ENCODE peak calls at places on chromosomes 5 and 9, in eight cellular contexts. J, H, O, W, S, C, D and N are unnamed samples.

GRCh38 chr5:31937226-31937625 is 236.9 kb downstream of the GOLPH3 start:
- DNase-seq in J (no peak), H (no peak), O (no peak), W (no peak), S (peak; percentile 69), C (no peak), D (no peak), N (no peak)

GRCh38 chr9:37976714-37977477 is 73.0 kb upstream of the SLC25A51 start:
- DNase-seq in J (no peak), H (no peak), O (no peak), W (no peak), S (peak; percentile 75), C (peak; percentile 32), D (peak; percentile 90), N (no peak)

GRCh38 chr5:154384480-154385235 is 61.1 kb upstream of the SAP30L start:
- DNase-seq in J (no peak), H (peak; percentile 60), O (no peak), W (no peak), S (no peak), C (no peak), D (no peak), N (no peak)

GRCh38 chr5:172870807-172871431 is 36.9 kb downstream of the ERGIC1 start:
- DNase-seq in J (no peak), H (no peak), O (no peak), W (no peak), S (no peak), C (no peak), D (peak; percentile 68), N (no peak)

GRCh38 chr5:64100203-64100602 is 65.4 kb upstream of the RNF180 start:
- DNase-seq in J (no peak), H (no peak), O (no peak), W (no peak), S (no peak), C (no peak), D (no peak), N (no peak)

GRCh38 chr5:16618138-16618897 is 1.5 kb upstream of the RETREG1 start:
- DNase-seq in J (no peak), H (no peak), O (no peak), W (no peak), S (no peak), C (peak; percentile 95), D (no peak), N (no peak)

GRCh38 chr5:15757103-15757502 is 257.1 kb downstream of the FBXL7 start:
- DNase-seq in J (no peak), H (no peak), O (no peak), W (no peak), S (no peak), C (no peak), D (no peak), N (no peak)

GRCh38 chr5:126443374-126443851 is 20.2 kb downstream of the GRAMD2B start:
- DNase-seq in J (no peak), H (peak; percentile 45), O (no peak), W (no peak), S (no peak), C (no peak), D (no peak), N (no peak)

GRCh38 chr5:159184858-159185381 is 24.4 kb downstream of the RNF145 start:
- DNase-seq in J (no peak), H (no peak), O (no peak), W (no peak), S (peak; percentile 36), C (no peak), D (peak; percentile 89), N (no peak)

GRCh38 chr5:180170111-180170809 is 38.8 kb downstream of the RASGEF1C start:
- DNase-seq in J (no peak), H (no peak), O (no peak), W (no peak), S (no peak), C (no peak), D (no peak), N (no peak)

GRCh38 chr5:115382989-115383388 is 86.5 kb upstream of the CCDC112 start:
- DNase-seq in J (no peak), H (no peak), O (no peak), W (no peak), S (no peak), C (no peak), D (no peak), N (no peak)

GRCh38 chr5:32989815-32990214 is 278.7 kb downstream of the NPR3 start:
- DNase-seq in J (no peak), H (no peak), O (no peak), W (no peak), S (no peak), C (no peak), D (no peak), N (no peak)

GRCh38 chr5:125695994-125696679 is 727.1 kb upstream of the GRAMD2B start:
- DNase-seq in J (no peak), H (no peak), O (no peak), W (no peak), S (peak; percentile 32), C (no peak), D (no peak), N (no peak)

GRCh38 chr5:95655575-95655974 is 9.0 kb downstream of the RFESD start:
- DNase-seq in J (no peak), H (no peak), O (no peak), W (no peak), S (no peak), C (no peak), D (no peak), N (no peak)

GRCh38 chr5:160390787-160391696 is 8.8 kb downstream of the FAM200C start:
- DNase-seq in J (peak; percentile 20), H (no peak), O (peak; percentile 32), W (no peak), S (peak; percentile 33), C (no peak), D (no peak), N (no peak)

GRCh38 chr5:124139995-124140394 is 606.4 kb downstream of the ZNF608 start:
- DNase-seq in J (no peak), H (no peak), O (no peak), W (no peak), S (no peak), C (no peak), D (no peak), N (no peak)

GRCh38 chr9:89622933-89623861 is 18.4 kb downstream of the GADD45G start:
- DNase-seq in J (no peak), H (no peak), O (no peak), W (no peak), S (no peak), C (no peak), D (no peak), N (no peak)

GRCh38 chr5:133865113-133865512 is 103.3 kb downstream of the C5orf15 start:
- DNase-seq in J (no peak), H (no peak), O (no peak), W (no peak), S (no peak), C (no peak), D (no peak), N (no peak)

GRCh38 chr9:89319015-89319905 is 960 bp downstream of the SECISBP2 start:
- DNase-seq in J (peak; percentile 5), H (no peak), O (no peak), W (no peak), S (no peak), C (no peak), D (no peak), N (no peak)

GRCh38 chr9:127204771-127205470 is 59.7 kb upstream of the GARNL3 start:
- DNase-seq in J (no peak), H (no peak), O (no peak), W (no peak), S (peak; percentile 56), C (no peak), D (peak; percentile 47), N (no peak)